ENCODE peak calls at places on chromosome 1, in ten cellular contexts. One of them, this sample, is unnamed.

GRCh38 chr1:228368801-228369607 is 37.6 kb downstream of the TRIM11 start:
- DNase-seq in KG1: no peak
- DNase-seq in dorsolateral prefrontal cortex: peak; percentile 23
- DNase-seq in pancreas: no peak
- DNase-seq in NCI-H1417 treated with DMSO at 0.1 percent for 48 hours: no peak
- DNase-seq in GF-D8: no peak
- DNase-seq in GM19239: no peak
- DNase-seq in fibroblast of lung: no peak
- DNase-seq in activated CD4-positive, alpha-beta T cell treated with anti-CD3 and anti-CD28 coated beads for 48 hours: no peak
- DNase-seq in GM20000: no peak
- DNase-seq in this sample: no peak

GRCh38 chr1:53371121-53371666 is 43.3 kb upstream of the LRP8 start:
- DNase-seq in KG1: no peak
- DNase-seq in dorsolateral prefrontal cortex: peak; percentile 20
- DNase-seq in pancreas: no peak
- DNase-seq in NCI-H1417 treated with DMSO at 0.1 percent for 48 hours: no peak
- DNase-seq in GF-D8: no peak
- DNase-seq in GM19239: no peak
- DNase-seq in fibroblast of lung: no peak
- DNase-seq in activated CD4-positive, alpha-beta T cell treated with anti-CD3 and anti-CD28 coated beads for 48 hours: no peak
- DNase-seq in GM20000: no peak
- DNase-seq in this sample: no peak

GRCh38 chr1:44035726-44036408 is 4.6 kb upstream of the SLC6A9 start:
- DNase-seq in KG1: no peak
- DNase-seq in dorsolateral prefrontal cortex: peak; percentile 41
- DNase-seq in pancreas: no peak
- DNase-seq in NCI-H1417 treated with DMSO at 0.1 percent for 48 hours: no peak
- DNase-seq in GF-D8: no peak
- DNase-seq in GM19239: no peak
- DNase-seq in fibroblast of lung: peak; percentile 10
- DNase-seq in activated CD4-positive, alpha-beta T cell treated with anti-CD3 and anti-CD28 coated beads for 48 hours: peak; percentile 19
- DNase-seq in GM20000: no peak
- DNase-seq in this sample: no peak

GRCh38 chr1:7752512-7753417 is 18.3 kb upstream of the VAMP3 start:
- DNase-seq in KG1: peak; percentile 51
- DNase-seq in dorsolateral prefrontal cortex: no peak
- DNase-seq in pancreas: peak; percentile 52
- DNase-seq in NCI-H1417 treated with DMSO at 0.1 percent for 48 hours: peak; percentile 63
- DNase-seq in GF-D8: no peak
- DNase-seq in GM19239: no peak
- DNase-seq in fibroblast of lung: peak; percentile 60
- DNase-seq in activated CD4-positive, alpha-beta T cell treated with anti-CD3 and anti-CD28 coated beads for 48 hours: peak; percentile 52
- DNase-seq in GM20000: peak; percentile 37
- DNase-seq in this sample: peak; percentile 38

GRCh38 chr1:109115685-109116084 is 1.8 kb downstream of the ELAPOR1 start:
- DNase-seq in KG1: no peak
- DNase-seq in dorsolateral prefrontal cortex: no peak
- DNase-seq in pancreas: no peak
- DNase-seq in NCI-H1417 treated with DMSO at 0.1 percent for 48 hours: no peak
- DNase-seq in GF-D8: no peak
- DNase-seq in GM19239: no peak
- DNase-seq in fibroblast of lung: no peak
- DNase-seq in activated CD4-positive, alpha-beta T cell treated with anti-CD3 and anti-CD28 coated beads for 48 hours: peak; percentile 24
- DNase-seq in GM20000: no peak
- DNase-seq in this sample: no peak

GRCh38 chr1:39157304-39157703 is 47.2 kb upstream of the MACF1 start:
- DNase-seq in KG1: no peak
- DNase-seq in dorsolateral prefrontal cortex: no peak
- DNase-seq in pancreas: no peak
- DNase-seq in NCI-H1417 treated with DMSO at 0.1 percent for 48 hours: no peak
- DNase-seq in GF-D8: no peak
- DNase-seq in GM19239: no peak
- DNase-seq in fibroblast of lung: no peak
- DNase-seq in activated CD4-positive, alpha-beta T cell treated with anti-CD3 and anti-CD28 coated beads for 48 hours: no peak
- DNase-seq in GM20000: no peak
- DNase-seq in this sample: no peak

GRCh38 chr1:30385246-30385940 is 338.0 kb downstream of the MATN1 start:
- DNase-seq in KG1: no peak
- DNase-seq in dorsolateral prefrontal cortex: peak; percentile 22
- DNase-seq in pancreas: no peak
- DNase-seq in NCI-H1417 treated with DMSO at 0.1 percent for 48 hours: no peak
- DNase-seq in GF-D8: no peak
- DNase-seq in GM19239: no peak
- DNase-seq in fibroblast of lung: no peak
- DNase-seq in activated CD4-positive, alpha-beta T cell treated with anti-CD3 and anti-CD28 coated beads for 48 hours: no peak
- DNase-seq in GM20000: no peak
- DNase-seq in this sample: no peak

GRCh38 chr1:14940285-14940890 is 213.2 kb upstream of the TMEM51 start:
- DNase-seq in KG1: no peak
- DNase-seq in dorsolateral prefrontal cortex: no peak
- DNase-seq in pancreas: no peak
- DNase-seq in NCI-H1417 treated with DMSO at 0.1 percent for 48 hours: no peak
- DNase-seq in GF-D8: no peak
- DNase-seq in GM19239: no peak
- DNase-seq in fibroblast of lung: no peak
- DNase-seq in activated CD4-positive, alpha-beta T cell treated with anti-CD3 and anti-CD28 coated beads for 48 hours: no peak
- DNase-seq in GM20000: no peak
- DNase-seq in this sample: no peak

GRCh38 chr1:151142411-151143056 is 3.9 kb downstream of the SEMA6C start:
- DNase-seq in KG1: no peak
- DNase-seq in dorsolateral prefrontal cortex: no peak
- DNase-seq in pancreas: no peak
- DNase-seq in NCI-H1417 treated with DMSO at 0.1 percent for 48 hours: no peak
- DNase-seq in GF-D8: no peak
- DNase-seq in GM19239: no peak
- DNase-seq in fibroblast of lung: no peak
- DNase-seq in activated CD4-positive, alpha-beta T cell treated with anti-CD3 and anti-CD28 coated beads for 48 hours: no peak
- DNase-seq in GM20000: no peak
- DNase-seq in this sample: no peak

GRCh38 chr1:26790551-26790953 is 2.8 kb downstream of the PIGV start:
- DNase-seq in KG1: no peak
- DNase-seq in dorsolateral prefrontal cortex: no peak
- DNase-seq in pancreas: no peak
- DNase-seq in NCI-H1417 treated with DMSO at 0.1 percent for 48 hours: no peak
- DNase-seq in GF-D8: no peak
- DNase-seq in GM19239: no peak
- DNase-seq in fibroblast of lung: no peak
- DNase-seq in activated CD4-positive, alpha-beta T cell treated with anti-CD3 and anti-CD28 coated beads for 48 hours: peak; percentile 37
- DNase-seq in GM20000: peak; percentile 70
- DNase-seq in this sample: no peak

GRCh38 chr1:145944532-145944931 is 13.3 kb downstream of the LIX1L start:
- DNase-seq in KG1: no peak
- DNase-seq in dorsolateral prefrontal cortex: no peak
- DNase-seq in pancreas: no peak
- DNase-seq in NCI-H1417 treated with DMSO at 0.1 percent for 48 hours: no peak
- DNase-seq in GF-D8: no peak
- DNase-seq in GM19239: no peak
- DNase-seq in fibroblast of lung: no peak
- DNase-seq in activated CD4-positive, alpha-beta T cell treated with anti-CD3 and anti-CD28 coated beads for 48 hours: no peak
- DNase-seq in GM20000: no peak
- DNase-seq in this sample: no peak

GRCh38 chr1:236143104-236143948 is 987 bp downstream of the GPR137B start:
- DNase-seq in KG1: no peak
- DNase-seq in dorsolateral prefrontal cortex: no peak
- DNase-seq in pancreas: no peak
- DNase-seq in NCI-H1417 treated with DMSO at 0.1 percent for 48 hours: no peak
- DNase-seq in GF-D8: no peak
- DNase-seq in GM19239: peak; percentile 50
- DNase-seq in fibroblast of lung: peak; percentile 57
- DNase-seq in activated CD4-positive, alpha-beta T cell treated with anti-CD3 and anti-CD28 coated beads for 48 hours: peak; percentile 67
- DNase-seq in GM20000: peak; percentile 55
- DNase-seq in this sample: peak; percentile 35

GRCh38 chr1:44817771-44818495 is 9.6 kb downstream of the BTBD19 start:
- DNase-seq in KG1: no peak
- DNase-seq in dorsolateral prefrontal cortex: peak; percentile 12
- DNase-seq in pancreas: peak; percentile 14
- DNase-seq in NCI-H1417 treated with DMSO at 0.1 percent for 48 hours: no peak
- DNase-seq in GF-D8: no peak
- DNase-seq in GM19239: no peak
- DNase-seq in fibroblast of lung: no peak
- DNase-seq in activated CD4-positive, alpha-beta T cell treated with anti-CD3 and anti-CD28 coated beads for 48 hours: no peak
- DNase-seq in GM20000: no peak
- DNase-seq in this sample: no peak

This sample was measured in C1 segment of cervical spinal cord.